ENCODE peak calls at places on chromosome 16, in four cellular contexts. G is mesendoderm, F is IMR-90, Q is GM23248. Y is an unnamed sample.

GRCh38 chr16:75801307-75801706 is 75.0 kb upstream of the CPHXL start:
- DNase-seq in G (no peak), Q (peak; percentile 19), F (no peak), Y (peak; percentile 17)

GRCh38 chr16:22897184-22897583 is 83.2 kb downstream of the HS3ST2 start:
- DNase-seq in G (no peak), F (no peak), Q (no peak), Y (no peak)

GRCh38 chr16:52649870-52650269 is 102.9 kb upstream of the TOX3 start:
- DNase-seq in G (no peak), F (no peak), Q (no peak), Y (no peak)

GRCh38 chr16:50428116-50428515 is 59.3 kb upstream of the BRD7 start:
- DNase-seq in G (peak; percentile 57), F (no peak), Q (no peak), Y (no peak)

GRCh38 chr16:76668207-76668725 is 391.1 kb downstream of the CNTNAP4 start:
- DNase-seq in F (no peak), G (peak; percentile 79), Q (no peak), Y (no peak)

GRCh38 chr16:78538284-78538683 is 438.8 kb downstream of the WWOX start:
- DNase-seq in Q (no peak), F (no peak), G (no peak), Y (no peak)

GRCh38 chr16:58459344-58460218 is 40.4 kb upstream of the NDRG4 start:
- DNase-seq in F (peak; percentile 43), G (no peak), Q (peak; percentile 76), Y (peak; percentile 7)

GRCh38 chr16:20781697-20782096 is 17.9 kb downstream of the ACSM3 start:
- DNase-seq in F (no peak), G (no peak), Q (no peak), Y (no peak)

GRCh38 chr16:12753203-12754023 is 50.3 kb downstream of the CPPED1 start:
- DNase-seq in G (no peak), Q (no peak), F (no peak), Y (no peak)

GRCh38 chr16:1941162-1941923 is 1.7 kb downstream of the MSRB1 start:
- DNase-seq in F (no peak), Q (no peak), G (peak; percentile 51), Y (no peak)

GRCh38 chr16:1941924-1942809 is 832 bp downstream of the MSRB1 start:
- DNase-seq in F (no peak), G (no peak), Q (peak; percentile 58), Y (peak; percentile 30)

GRCh38 chr16:1938910-1939309 is 4.1 kb downstream of the MSRB1 start:
- DNase-seq in F (no peak), G (no peak), Q (no peak), Y (no peak)

GRCh38 chr16:1938316-1938715 is 4.7 kb downstream of the MSRB1 start:
- DNase-seq in F (no peak), G (no peak), Q (no peak), Y (no peak)

GRCh38 chr16:1940273-1941161 is 2.5 kb downstream of the MSRB1 start:
- DNase-seq in Q (no peak), G (no peak), F (no peak), Y (no peak)
- H3K9ac ChIP-seq in Q (no peak overlapping the region), G (no peak overlapping the region), F (no peak overlapping the region), Y (no peak overlapping the region)

DNA sequence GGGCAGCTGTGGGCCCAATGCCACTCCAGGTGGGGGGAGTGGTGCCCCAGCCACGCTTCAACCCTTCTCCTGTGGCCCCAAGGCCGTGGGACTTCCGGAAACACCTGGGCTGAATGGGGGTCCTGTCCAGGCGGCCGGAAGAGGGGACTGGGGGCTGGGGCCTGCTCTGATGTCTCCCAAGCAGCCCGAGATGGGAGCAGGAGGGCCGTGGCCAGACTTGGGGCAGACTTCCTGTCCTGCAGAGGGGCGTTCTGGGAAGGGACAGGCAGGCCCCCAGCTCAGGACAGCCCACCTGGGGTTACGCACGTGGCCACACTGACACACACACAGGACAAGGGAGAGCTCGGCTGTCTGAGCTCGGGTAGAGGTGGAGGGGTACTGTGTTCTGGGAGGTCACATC is 5.1 kb downstream of the HSD3B7 start:
- DNase-seq in F (no peak), Q (no peak), G (no peak), Y (no peak)
- H3K27me3 ChIP-seq in F (no peaks in the 10 kb centered on the region), Q (no peaks in the 10 kb centered on the region), G (no peaks in the 10 kb centered on the region), Y (no peaks in the 10 kb centered on the region)

DNA sequence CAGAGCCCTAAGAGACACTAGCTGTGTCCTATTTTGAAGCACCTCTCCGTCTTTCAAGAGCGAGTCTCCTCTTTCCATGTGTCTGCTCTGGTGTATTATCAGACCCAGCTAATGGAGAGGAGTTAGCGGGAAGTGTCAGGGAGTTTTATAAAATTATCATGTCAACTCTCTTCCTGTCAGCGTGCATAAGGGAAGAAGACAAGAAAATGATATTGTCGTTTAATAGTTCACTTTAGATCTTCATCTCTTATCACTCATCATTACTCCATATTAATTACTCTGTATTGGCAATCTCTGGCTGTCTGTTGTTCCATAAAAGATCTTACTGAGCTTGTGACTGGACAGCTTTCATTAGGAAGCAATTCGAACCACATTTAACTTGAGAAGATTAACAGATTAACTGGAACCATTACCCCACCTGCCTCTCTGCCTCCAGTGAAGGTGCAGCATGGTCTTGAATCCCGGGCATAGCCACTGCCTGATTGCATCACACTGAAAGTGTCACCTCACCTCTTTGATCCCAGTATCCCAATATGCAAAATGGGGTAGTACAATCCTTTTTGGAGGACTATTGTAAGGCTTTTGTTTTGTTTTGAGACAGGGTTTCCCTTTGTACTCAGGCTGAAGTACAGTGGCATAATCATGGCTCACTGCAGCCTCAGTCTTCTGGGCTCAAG is 121.1 kb downstream of the TMEM114 start:
- DNase-seq in Q (no peak), G (no peak), F (no peak), Y (no peak)
- H3K4me3 ChIP-seq in Q (no peak overlapping the region), G (no peak overlapping the region), F (no peak overlapping the region), Y (no peak overlapping the region)

GRCh38 chr16:74297296-74297665 is 667 bp downstream of the PSMD7 start:
- DNase-seq in Q (peak; percentile 81), F (peak; percentile 19), G (peak; percentile 35), Y (peak; percentile 72)

GRCh38 chr16:74302341-74302740 is 5.7 kb downstream of the PSMD7 start:
- DNase-seq in G (no peak), Q (no peak), F (no peak), Y (no peak)

GRCh38 chr16:74296120-74296464 is 522 bp upstream of the PSMD7 start:
- DNase-seq in F (no peak), Q (no peak), G (no peak), Y (no peak)

GRCh38 chr16:74296465-74297295 is at the start of gene PSMD7:
- DNase-seq in G (peak; percentile 95), Q (peak; percentile 97), F (peak; percentile 85), Y (peak; percentile 97)

GRCh38 chr16:74298104-74298503 is 1.5 kb downstream of the PSMD7 start:
- DNase-seq in F (no peak), G (no peak), Q (no peak), Y (no peak)
- H3K9ac ChIP-seq in F (peak overlapping the region; percentile 90), G (no peak overlapping the region), Q (peak overlapping the region; percentile 97), Y (peak overlapping the region; percentile 99)

GRCh38 chr16:62038225-62038624 is 2.0 kb upstream of the CDH8 start:
- DNase-seq in F (no peak), G (no peak), Q (no peak), Y (no peak)
- H3K27me3 ChIP-seq in F (no peaks in the 10 kb centered on the region), G (peaks cover 7% of the 10 kb centered on the region), Q (peaks cover 5% of the 10 kb centered on the region), Y (peaks cover 51% of the 10 kb centered on the region)

DNA sequence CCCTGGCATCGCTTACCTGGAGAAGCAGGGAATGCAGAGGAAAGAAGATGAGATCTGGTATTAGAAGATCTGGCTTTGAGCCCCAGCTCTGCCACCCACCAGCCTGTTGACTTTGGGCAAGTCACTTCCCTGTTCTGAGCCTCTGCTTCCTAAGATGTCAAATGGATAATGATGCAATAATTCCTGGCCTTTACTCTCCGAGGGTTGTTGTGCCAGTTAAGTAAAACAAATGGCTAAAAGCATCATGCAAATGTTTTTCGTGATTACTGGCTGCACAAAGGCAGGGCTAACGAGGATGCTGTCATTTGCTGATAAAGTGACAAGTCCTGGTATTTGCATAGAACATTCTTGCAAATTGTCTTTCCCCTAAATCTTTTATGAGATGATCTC is 1.3 kb upstream of the ZNF821 start:
- DNase-seq in G (peak; percentile 84), F (no peak), Q (peak; percentile 18), Y (peak; percentile 5)
- H3K4me3 ChIP-seq in G (no peak overlapping the region), F (no peak overlapping the region), Q (no peak overlapping the region), Y (no peak overlapping the region)

DNA sequence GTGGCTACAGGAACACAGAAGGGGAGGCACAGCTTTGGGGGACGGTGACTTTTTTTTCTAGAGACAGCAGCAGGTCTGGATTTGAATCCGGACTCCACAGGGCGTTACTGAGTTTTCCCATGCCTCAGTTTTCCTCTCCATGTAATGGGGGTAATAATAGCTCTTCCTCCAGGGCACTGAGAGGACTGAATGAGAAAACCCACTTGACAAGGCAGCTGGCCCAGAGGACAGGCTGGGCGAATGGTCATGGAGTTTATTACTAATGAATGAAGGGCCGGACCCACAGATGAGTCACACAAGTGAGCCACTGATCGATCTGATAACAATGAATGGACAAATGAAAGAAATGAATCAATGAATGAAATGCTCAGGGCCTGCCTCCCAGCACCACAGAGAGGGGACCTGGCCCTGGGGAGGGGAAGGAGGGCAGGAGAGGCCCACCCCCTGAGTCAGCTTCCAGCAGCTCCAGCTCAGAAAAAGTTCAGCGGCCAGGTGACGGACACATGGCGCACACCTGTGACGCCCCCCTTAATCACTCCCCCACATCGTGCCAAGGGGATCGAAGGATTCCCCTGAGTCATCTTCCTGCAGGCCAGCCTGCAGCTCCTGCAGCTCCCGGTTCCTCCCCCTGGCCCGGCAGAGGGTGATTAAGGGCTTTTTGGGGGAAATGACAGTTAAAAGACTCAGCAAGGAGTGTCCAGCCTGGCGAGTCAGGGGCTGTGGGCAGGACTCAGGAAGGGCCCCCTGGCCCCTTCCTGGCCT is 54.3 kb downstream of the SOCS1 start:
- DNase-seq in Q (peak; percentile 94), F (peak; percentile 93), G (peak; percentile 87), Y (peak; percentile 63)
- H3K9ac ChIP-seq in Q (peak overlapping the region; percentile 51), F (no peak overlapping the region), G (no peak overlapping the region), Y (no peak overlapping the region)

GRCh38 chr16:87100306-87101058 is 216.7 kb downstream of the C16orf95 start:
- DNase-seq in F (no peak), G (peak; percentile 68), Q (no peak), Y (no peak)
- H3K27me3 ChIP-seq in F (peaks cover 49% of the 10 kb centered on the region), G (no peaks in the 10 kb centered on the region), Q (peaks cover 56% of the 10 kb centered on the region), Y (peaks cover 41% of the 10 kb centered on the region)

GRCh38 chr16:68826652-68827051 is 16.7 kb upstream of the TANGO6 start:
- DNase-seq in Q (no peak), F (no peak), G (no peak), Y (no peak)
- H3K4me3 ChIP-seq in Q (no peak overlapping the region), F (no peak overlapping the region), G (no peak overlapping the region), Y (no peak overlapping the region)

GRCh38 chr16:57147381-57148191 is 38.3 kb downstream of the PSME3IP1 start:
- DNase-seq in Q (peak; percentile 75), F (peak; percentile 46), G (no peak), Y (no peak)
- H3K9ac ChIP-seq in Q (peak overlapping the region; percentile 47), F (no peak overlapping the region), G (no peak overlapping the region), Y (no peak overlapping the region)

Y was measured in adipocyte.